ENCODE peak calls at places on chromosome 5, in nine cellular contexts. One of them, this sample, is unnamed.

GRCh38 chr5:134585966-134586365 is 46.7 kb downstream of the SAR1B start:
- DNase-seq in H4: no peak
- DNase-seq in mucosa of gallbladder: no peak
- DNase-seq in COLO829: no peak
- DNase-seq in transverse colon: no peak
- DNase-seq in AML-193: no peak
- DNase-seq in DMS53: no peak
- DNase-seq in activated naive CD8-positive, alpha-beta T cell treated with anti-CD3 and anti-CD28 coated beads for 36 hours: no peak
- DNase-seq in M059J: no peak
- DNase-seq in this sample: no peak

GRCh38 chr5:73274870-73275756 is 102.1 kb downstream of the TMEM174 start:
- DNase-seq in H4: no peak
- DNase-seq in mucosa of gallbladder: peak; percentile 19
- DNase-seq in COLO829: no peak
- DNase-seq in transverse colon: no peak
- DNase-seq in AML-193: no peak
- DNase-seq in DMS53: no peak
- DNase-seq in activated naive CD8-positive, alpha-beta T cell treated with anti-CD3 and anti-CD28 coated beads for 36 hours: no peak
- DNase-seq in M059J: no peak
- DNase-seq in this sample: no peak

GRCh38 chr5:102077920-102078319 is 218.2 kb downstream of the SLCO4C1 start:
- DNase-seq in H4: no peak
- DNase-seq in mucosa of gallbladder: no peak
- DNase-seq in COLO829: no peak
- DNase-seq in transverse colon: no peak
- DNase-seq in AML-193: no peak
- DNase-seq in DMS53: no peak
- DNase-seq in activated naive CD8-positive, alpha-beta T cell treated with anti-CD3 and anti-CD28 coated beads for 36 hours: no peak
- DNase-seq in M059J: no peak
- DNase-seq in this sample: no peak

GRCh38 chr5:170219615-170220014 is 13.2 kb upstream of the C5orf58 start:
- DNase-seq in H4: peak; percentile 45
- DNase-seq in mucosa of gallbladder: no peak
- DNase-seq in COLO829: no peak
- DNase-seq in transverse colon: no peak
- DNase-seq in AML-193: no peak
- DNase-seq in DMS53: no peak
- DNase-seq in activated naive CD8-positive, alpha-beta T cell treated with anti-CD3 and anti-CD28 coated beads for 36 hours: no peak
- DNase-seq in M059J: peak; percentile 93
- DNase-seq in this sample: no peak

GRCh38 chr5:14447958-14448881 is 133.4 kb upstream of the OTULINL start:
- DNase-seq in H4: no peak
- DNase-seq in mucosa of gallbladder: no peak
- DNase-seq in COLO829: no peak
- DNase-seq in transverse colon: no peak
- DNase-seq in AML-193: no peak
- DNase-seq in DMS53: no peak
- DNase-seq in activated naive CD8-positive, alpha-beta T cell treated with anti-CD3 and anti-CD28 coated beads for 36 hours: no peak
- DNase-seq in M059J: peak; percentile 65
- DNase-seq in this sample: no peak

GRCh38 chr5:113311301-113311700 is 123.5 kb downstream of the TSSK1B start:
- DNase-seq in H4: no peak
- DNase-seq in mucosa of gallbladder: no peak
- DNase-seq in COLO829: no peak
- DNase-seq in transverse colon: no peak
- DNase-seq in AML-193: no peak
- DNase-seq in DMS53: no peak
- DNase-seq in activated naive CD8-positive, alpha-beta T cell treated with anti-CD3 and anti-CD28 coated beads for 36 hours: no peak
- DNase-seq in M059J: no peak
- DNase-seq in this sample: no peak

GRCh38 chr5:18236386-18236785 is 602.1 kb downstream of the TAF11L14 start:
- DNase-seq in H4: peak; percentile 16
- DNase-seq in mucosa of gallbladder: no peak
- DNase-seq in COLO829: no peak
- DNase-seq in transverse colon: no peak
- DNase-seq in AML-193: no peak
- DNase-seq in DMS53: no peak
- DNase-seq in activated naive CD8-positive, alpha-beta T cell treated with anti-CD3 and anti-CD28 coated beads for 36 hours: no peak
- DNase-seq in M059J: no peak
- DNase-seq in this sample: no peak

GRCh38 chr5:133220851-133221674 is 169.2 kb downstream of the HSPA4 start:
- DNase-seq in H4: no peak
- DNase-seq in mucosa of gallbladder: no peak
- DNase-seq in COLO829: no peak
- DNase-seq in transverse colon: no peak
- DNase-seq in AML-193: no peak
- DNase-seq in DMS53: no peak
- DNase-seq in activated naive CD8-positive, alpha-beta T cell treated with anti-CD3 and anti-CD28 coated beads for 36 hours: no peak
- DNase-seq in M059J: peak; percentile 41
- DNase-seq in this sample: no peak

GRCh38 chr5:78824826-78825225 is 160.3 kb downstream of the ARSB start:
- DNase-seq in H4: no peak
- DNase-seq in mucosa of gallbladder: no peak
- DNase-seq in COLO829: no peak
- DNase-seq in transverse colon: no peak
- DNase-seq in AML-193: no peak
- DNase-seq in DMS53: no peak
- DNase-seq in activated naive CD8-positive, alpha-beta T cell treated with anti-CD3 and anti-CD28 coated beads for 36 hours: no peak
- DNase-seq in M059J: no peak
- DNase-seq in this sample: no peak

GRCh38 chr5:87246046-87246445 is 21.6 kb upstream of the RASA1 start:
- DNase-seq in H4: no peak
- DNase-seq in mucosa of gallbladder: no peak
- DNase-seq in COLO829: no peak
- DNase-seq in transverse colon: no peak
- DNase-seq in AML-193: no peak
- DNase-seq in DMS53: no peak
- DNase-seq in activated naive CD8-positive, alpha-beta T cell treated with anti-CD3 and anti-CD28 coated beads for 36 hours: no peak
- DNase-seq in M059J: no peak
- DNase-seq in this sample: no peak